ENCODE peak calls at places on chromosome 11, in eight cellular contexts. G, V, S, K, B, I, X and H are unnamed samples.

GRCh38 chr11:12618743-12619540 is 55.3 kb upstream of the TEAD1 start:
- DNase-seq in B (no peak), X (no peak), V (peak; percentile 34), I (no peak), G (no peak), S (no peak), K (no peak), H (no peak)

GRCh38 chr11:31437742-31438435 is 68.2 kb downstream of the DNAJC24 start:
- DNase-seq in S (no peak), V (no peak), K (peak; percentile 11), B (no peak), G (no peak), X (no peak), I (no peak), H (no peak)

GRCh38 chr11:16093889-16094653 is 262.3 kb downstream of the SOX6 start:
- DNase-seq in X (no peak), B (no peak), I (no peak), V (no peak), K (no peak), G (no peak), S (no peak), H (no peak)

GRCh38 chr11:78274739-78275138 is 86.0 kb downstream of the USP35 start:
- DNase-seq in B (no peak), S (no peak), X (no peak), K (no peak), V (no peak), I (no peak), G (no peak), H (no peak)

GRCh38 chr11:125069008-125069407 is 5.9 kb downstream of the SLC37A2 start:
- DNase-seq in X (no peak), B (no peak), K (no peak), G (no peak), S (no peak), V (peak; percentile 52), I (no peak), H (no peak)

GRCh38 chr11:76236092-76237026 is 30.1 kb upstream of the WNT11 start:
- DNase-seq in I (no peak), G (peak; percentile 13), V (peak; percentile 61), X (peak; percentile 93), B (peak; percentile 88), S (peak; percentile 48), K (peak; percentile 49), H (peak; percentile 77)

GRCh38 chr11:1307163-1307870 is 2.1 kb downstream of the TOLLIP start:
- DNase-seq in G (no peak), I (peak; percentile 41), S (no peak), X (no peak), B (no peak), V (no peak), K (peak; percentile 5), H (no peak)

GRCh38 chr11:116172156-116172555 is 600.6 kb downstream of the BUD13 start:
- DNase-seq in K (no peak), B (no peak), I (no peak), G (no peak), X (no peak), S (no peak), V (no peak), H (no peak)

GRCh38 chr11:118535261-118535660 is 4.3 kb downstream of the TMEM25 start:
- DNase-seq in I (no peak), B (no peak), V (no peak), S (no peak), K (no peak), G (no peak), X (no peak), H (no peak)

GRCh38 chr11:14626650-14627049 is 17.0 kb upstream of the PDE3B start:
- DNase-seq in S (no peak), B (no peak), I (no peak), G (no peak), X (no peak), V (no peak), K (no peak), H (no peak)

GRCh38 chr11:116701876-116702275 is 70.9 kb downstream of the BUD13 start:
- DNase-seq in B (no peak), G (no peak), K (no peak), S (no peak), I (no peak), V (no peak), X (peak; percentile 62), H (no peak)

GRCh38 chr11:17991799-17992433 is 20.9 kb downstream of the SERGEF start:
- DNase-seq in V (peak; percentile 41), I (no peak), S (peak; percentile 47), X (no peak), K (peak; percentile 64), G (peak; percentile 41), B (no peak), H (peak; percentile 68)

GRCh38 chr11:96272542-96273306 is 70.3 kb downstream of the MAML2 start:
- DNase-seq in X (no peak), I (no peak), K (no peak), S (no peak), G (no peak), V (no peak), B (no peak), H (no peak)

GRCh38 chr11:73493838-73494598 is 103.9 kb downstream of the FAM168A start:
- DNase-seq in V (peak; percentile 73), S (no peak), X (no peak), B (no peak), G (no peak), K (no peak), I (no peak), H (peak; percentile 84)

GRCh38 chr11:75596914-75597313 is 34.9 kb downstream of the SERPINH1 start:
- DNase-seq in V (no peak), K (no peak), X (no peak), G (no peak), S (no peak), B (no peak), I (no peak), H (no peak)

GRCh38 chr11:70581991-70582885 is 183.9 kb downstream of the CTTN start:
- DNase-seq in G (no peak), S (no peak), V (no peak), B (peak; percentile 72), I (peak; percentile 17), K (no peak), X (no peak), H (no peak)

GRCh38 chr11:57440744-57441414 is 14.0 kb upstream of the SLC43A3 start:
- DNase-seq in V (no peak), G (no peak), X (no peak), I (no peak), S (no peak), B (no peak), K (no peak), H (no peak)

GRCh38 chr11:16738949-16739262 is 459 bp downstream of the C11orf58 start:
- DNase-seq in I (no peak), G (no peak), B (no peak), X (no peak), V (no peak), K (no peak), S (no peak), H (no peak)

GRCh38 chr11:82720267-82720666 is 13.4 kb downstream of the FAM181B start:
- DNase-seq in I (no peak), G (no peak), B (no peak), X (no peak), S (no peak), K (no peak), V (no peak), H (no peak)

GRCh38 chr11:125332821-125333220 is 163.2 kb downstream of the FEZ1 start:
- DNase-seq in V (no peak), X (no peak), S (no peak), B (peak; percentile 74), G (no peak), I (no peak), K (no peak), H (no peak)

GRCh38 chr11:20105427-20105826 is 54.8 kb downstream of the DBX1 start:
- DNase-seq in S (no peak), X (no peak), G (no peak), V (no peak), I (no peak), B (peak; percentile 72), K (no peak), H (no peak)

GRCh38 chr11:120324932-120325810 is at the start of gene TLCD5:
- DNase-seq in V (peak; percentile 68), B (peak; percentile 89), G (no peak), I (peak; percentile 83), K (peak; percentile 59), S (peak; percentile 51), X (peak; percentile 91), H (peak; percentile 79)

GRCh38 chr11:15852179-15852578 is 504.2 kb downstream of the SOX6 start:
- DNase-seq in B (no peak), S (no peak), I (no peak), V (no peak), G (no peak), X (no peak), K (no peak), H (no peak)

GRCh38 chr11:110121204-110121603 is 28.0 kb downstream of the ZC3H12C start:
- DNase-seq in S (no peak), I (no peak), K (no peak), V (peak; percentile 57), B (no peak), X (no peak), G (no peak), H (peak; percentile 55)

GRCh38 chr11:69984457-69985261 is 93.5 kb upstream of the ANO1 start:
- DNase-seq in G (no peak), V (no peak), X (no peak), I (no peak), S (no peak), K (no peak), B (no peak), H (no peak)

GRCh38 chr11:124793466-124794278 is 6.5 kb downstream of the MSANTD2 start:
- DNase-seq in B (no peak), I (no peak), V (peak; percentile 48), S (peak; percentile 7), G (no peak), X (no peak), K (peak; percentile 53), H (peak; percentile 73)

GRCh38 chr11:111446404-111447152 is 65.6 kb downstream of the BTG4 start:
- DNase-seq in K (peak; percentile 94), I (peak; percentile 70), B (peak; percentile 91), S (peak; percentile 72), G (peak; percentile 66), X (peak; percentile 92), V (peak; percentile 86), H (peak; percentile 89)

GRCh38 chr11:125410091-125410490 is 86.0 kb downstream of the FEZ1 start:
- DNase-seq in S (no peak), V (peak; percentile 78), B (peak; percentile 42), X (no peak), K (peak; percentile 19), G (no peak), I (no peak), H (no peak)

GRCh38 chr11:96049426-96049825 is 125.5 kb upstream of the MTMR2 start:
- DNase-seq in V (peak; percentile 35), S (no peak), K (no peak), X (no peak), B (no peak), I (no peak), G (no peak), H (no peak)

GRCh38 chr11:554824-555499 is 5.6 kb downstream of the LMNTD2 start:
- DNase-seq in V (no peak), X (no peak), K (peak; percentile 72), I (peak; percentile 73), G (peak; percentile 76), S (peak; percentile 75), B (no peak), H (peak; percentile 58)

GRCh38 chr11:96215094-96215782 is 127.8 kb downstream of the MAML2 start:
- DNase-seq in X (no peak), B (no peak), I (no peak), V (peak; percentile 65), G (no peak), S (no peak), K (no peak), H (no peak)

GRCh38 chr11:104705475-104706195 is 192.6 kb downstream of the CASP12 start:
- DNase-seq in X (no peak), G (peak; percentile 62), K (peak; percentile 34), S (peak; percentile 61), V (peak; percentile 1), B (no peak), I (no peak), H (no peak)

GRCh38 chr11:119509277-119509841 is 86.4 kb upstream of the THY1 start:
- DNase-seq in I (no peak), G (no peak), B (no peak), V (peak; percentile 69), S (no peak), X (no peak), K (no peak), H (peak; percentile 61)

GRCh38 chr11:7485136-7485853 is at the start of gene OLFML1:
- DNase-seq in G (no peak), X (no peak), B (no peak), I (peak; percentile 58), K (no peak), V (no peak), S (no peak), H (no peak)